ENCODE peak calls at places on chromosomes 13 and 19, in five cellular contexts. Y is tibial nerve, N is fibroblast of mammary gland, L is nephron progenitor cell, H is fibroblast of the aortic adventitia. O is an unnamed sample.

GRCh38 chr19:28199323-28199722 is 1013.6 kb downstream of the UQCRFS1 start:
- DNase-seq in N (no peak), L (no peak), H (no peak), Y (no peak), O (no peak)

GRCh38 chr19:51016798-51017683 is 2.5 kb downstream of the KLK10 start:
- DNase-seq in Y (peak), H (peak), L (peak), N (peak), O (peak)

GRCh38 chr13:50608357-50608756 is 235.1 kb downstream of the DLEU7 start:
- DNase-seq in N (no peak), L (no peak), Y (no peak), H (no peak), O (no peak)

GRCh38 chr19:3006075-3006767 is 22.9 kb downstream of the TLE2 start:
- DNase-seq in N (no peak), H (no peak), Y (no peak), L (no peak), O (no peak)

GRCh38 chr13:99214691-99215090 is 14.0 kb downstream of the UBAC2 start:
- DNase-seq in H (no peak), L (no peak), N (no peak), Y (no peak), O (no peak)

GRCh38 chr19:11019824-11020223 is 59.0 kb downstream of the SMARCA4 start:
- DNase-seq in H (no peak), Y (no peak), L (no peak), N (peak), O (no peak)

GRCh38 chr19:13764821-13765394 is 586 bp downstream of the MRI1 start:
- DNase-seq in H (no peak), N (no peak), Y (no peak), L (peak), O (peak)

GRCh38 chr13:94997126-94997525 is 284.8 kb upstream of the SOX21 start:
- DNase-seq in L (no peak), Y (no peak), H (peak), N (peak), O (no peak)

GRCh38 chr13:82477436-82477835 is 1404.8 kb downstream of the SLITRK1 start:
- DNase-seq in H (no peak), Y (no peak), N (no peak), L (no peak), O (no peak)

GRCh38 chr13:82480415-82480814 is 1401.9 kb downstream of the SLITRK1 start:
- DNase-seq in L (no peak), Y (no peak), N (peak), H (no peak), O (no peak)
- TF ChIP-seq CTCF in L (peak), Y (no peak), N (peak), H (no peak), O (peak)

GRCh38 chr13:45327253-45327954 is 13.6 kb downstream of the TPT1 start:
- DNase-seq in H (no peak), L (no peak), N (no peak), Y (no peak), O (no peak)
- TF ChIP-seq CTCF in H (no peak), L (no peak), N (no peak), Y (no peak), O (no peak)

GRCh38 chr13:102724923-102725322 is 30.1 kb upstream of the METTL21C start:
- DNase-seq in H (peak), L (no peak), N (peak), Y (no peak), O (no peak)
- TF ChIP-seq CTCF in H (peak), L (no peak), N (peak), Y (no peak), O (no peak)

GRCh38 chr13:27171830-27172494 is 351 bp upstream of the USP12 start:
- DNase-seq in Y (peak), N (peak), H (peak), L (peak), O (peak)
- TF ChIP-seq CTCF in Y (no peak), N (no peak), H (no peak), L (no peak), O (no peak)

DNA sequence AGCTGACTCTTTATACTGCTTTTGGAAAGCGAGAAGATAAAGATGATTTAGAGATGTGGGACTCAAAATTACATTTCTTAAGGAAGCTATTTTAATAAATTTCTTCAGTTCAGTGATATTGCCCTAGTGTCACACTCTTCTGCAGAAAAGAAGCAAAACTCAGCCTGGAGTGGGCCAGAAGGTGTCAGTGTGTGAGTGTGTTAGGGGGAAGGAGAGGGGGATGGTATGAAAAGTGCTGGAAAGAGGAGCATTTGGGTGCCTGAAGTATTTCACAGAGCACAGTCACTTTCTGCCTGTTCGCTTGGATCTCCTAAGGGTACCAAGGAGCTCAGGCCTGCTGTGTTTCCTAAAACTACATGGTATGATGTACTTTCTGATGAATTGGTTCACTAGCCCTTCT is 84.5 kb upstream of the FRY start:
- DNase-seq in L (no peak), N (no peak), Y (no peak), H (no peak), O (no peak)
- TF ChIP-seq CTCF in L (no peak), N (no peak), Y (no peak), H (no peak), O (no peak)

DNA sequence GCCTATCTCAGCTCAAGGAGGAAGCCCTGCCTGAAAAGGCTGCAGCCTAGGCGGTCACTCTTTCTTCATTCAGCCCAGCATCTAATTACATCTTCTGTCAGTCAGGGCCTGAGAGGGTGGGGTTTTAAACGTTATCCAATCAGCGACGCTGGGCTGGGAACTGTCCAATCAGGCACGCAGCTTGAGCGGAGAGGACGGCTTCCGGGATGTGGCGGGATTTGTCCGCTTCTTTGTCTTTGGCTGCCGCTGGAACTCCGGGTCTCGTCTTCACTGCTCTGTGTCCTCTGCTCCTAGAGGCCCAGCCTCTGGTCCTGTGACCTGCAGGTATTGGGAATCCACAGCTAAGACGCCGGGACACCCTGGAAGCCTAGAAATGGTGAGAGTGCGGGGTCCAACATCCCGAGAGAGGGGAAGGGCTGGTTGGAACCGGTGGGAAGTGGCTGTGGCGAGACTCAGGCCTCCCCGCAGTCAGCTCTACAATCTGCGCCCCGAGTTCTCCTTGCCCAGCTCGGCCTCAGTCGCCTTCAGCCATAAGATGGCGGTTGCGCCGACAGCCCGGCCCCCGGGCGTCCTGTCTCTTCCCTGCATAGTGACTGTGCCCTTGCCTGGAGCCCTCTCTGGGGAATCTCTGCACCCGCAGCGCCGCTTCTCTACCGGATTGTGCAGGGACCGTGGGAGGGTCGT is at the start of gene ZNF738:
- DNase-seq in L (peak), Y (peak), H (peak), N (peak), O (peak)
- TF ChIP-seq CTCF in L (no peak), Y (no peak), H (no peak), N (no peak), O (no peak)

GRCh38 chr13:45464687-45465453 is at the start of gene COG3:
- DNase-seq in Y (peak), N (peak), L (peak), H (peak), O (peak)
- TF ChIP-seq CTCF in Y (no peak), N (peak), L (no peak), H (peak), O (peak)

DNA sequence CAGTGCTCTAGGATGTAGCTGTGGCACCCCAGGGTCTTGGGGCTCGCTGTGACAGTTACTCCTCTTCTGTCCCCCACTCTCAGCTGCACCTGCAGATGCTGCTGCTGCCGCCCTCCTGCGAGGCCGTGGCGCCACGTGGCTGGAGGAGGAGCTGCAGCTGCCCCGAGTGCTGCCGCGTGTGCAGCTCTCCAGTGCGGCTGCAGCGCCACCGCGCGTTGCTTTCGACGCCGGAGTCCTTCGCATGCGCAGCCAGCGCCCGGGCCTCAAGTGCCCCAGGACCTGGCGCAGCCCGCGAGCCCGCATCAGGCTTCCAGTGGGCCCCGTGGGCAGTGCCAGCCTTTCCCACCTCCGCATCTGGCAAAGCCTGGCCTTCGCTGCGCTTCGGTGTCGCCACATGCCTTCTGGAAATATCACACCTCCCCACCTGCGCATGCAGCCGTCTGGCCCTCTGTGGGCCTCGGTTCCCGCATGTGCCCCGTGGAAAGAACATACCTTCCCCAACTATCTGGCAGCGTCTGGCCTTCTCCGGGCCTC is 692 bp upstream of the ZNF580 start:
- DNase-seq in N (peak), L (no peak), H (peak), Y (peak), O (no peak)
- TF ChIP-seq CTCF in N (peak), L (no peak), H (peak), Y (peak), O (no peak)

O was measured in neural crest cell.